ENCODE peak calls at places on chromosomes 4 and X, in six cellular contexts. M, H, Z, N, Y and O are unnamed samples.

GRCh38 chr4:13484045-13484748 is at the start of gene RAB28:
- DNase-seq in M (peak; percentile 96), H (peak; percentile 95), Z (peak; percentile 97), N (peak; percentile 92), Y (peak; percentile 97), O (peak; percentile 95)

GRCh38 chrX:115068896-115069295 is 51.5 kb upstream of the IL13RA2 start:
- DNase-seq in M (no peak), H (no peak), Z (peak; percentile 29), N (no peak), Y (peak; percentile 42), O (peak; percentile 66)

GRCh38 chr4:31295081-31295480 is 574.9 kb downstream of the PCDH7 start:
- DNase-seq in M (no peak), H (no peak), Z (no peak), N (no peak), Y (no peak), O (no peak)

GRCh38 chr4:112145820-112146813 is 863 bp downstream of the FAM241A start:
- DNase-seq in M (peak; percentile 57), H (peak; percentile 44), Z (peak; percentile 71), N (peak; percentile 76), Y (peak; percentile 72), O (peak; percentile 70)

GRCh38 chr4:174429701-174430100 is 92.6 kb downstream of the HPGD start:
- DNase-seq in M (peak; percentile 24), H (no peak), Z (no peak), N (no peak), Y (no peak), O (no peak)

GRCh38 chrX:14598330-14598729 is 69.0 kb downstream of the GLRA2 start:
- DNase-seq in M (no peak), H (no peak), Z (no peak), N (no peak), Y (no peak), O (no peak)

GRCh38 chrX:102516314-102516936 is at the start of gene TMSB15A:
- DNase-seq in M (peak; percentile 40), H (peak; percentile 71), Z (peak; percentile 73), N (peak; percentile 49), Y (peak; percentile 72), O (peak; percentile 74)

GRCh38 chr4:169914871-169915270 is 111.3 kb downstream of the MFAP3L start:
- DNase-seq in M (no peak), H (no peak), Z (no peak), N (no peak), Y (no peak), O (no peak)

GRCh38 chr4:122224348-122224747 is 72.2 kb downstream of the BLTP1 start:
- DNase-seq in M (peak; percentile 48), H (peak; percentile 12), Z (no peak), N (no peak), Y (no peak), O (no peak)

DNA sequence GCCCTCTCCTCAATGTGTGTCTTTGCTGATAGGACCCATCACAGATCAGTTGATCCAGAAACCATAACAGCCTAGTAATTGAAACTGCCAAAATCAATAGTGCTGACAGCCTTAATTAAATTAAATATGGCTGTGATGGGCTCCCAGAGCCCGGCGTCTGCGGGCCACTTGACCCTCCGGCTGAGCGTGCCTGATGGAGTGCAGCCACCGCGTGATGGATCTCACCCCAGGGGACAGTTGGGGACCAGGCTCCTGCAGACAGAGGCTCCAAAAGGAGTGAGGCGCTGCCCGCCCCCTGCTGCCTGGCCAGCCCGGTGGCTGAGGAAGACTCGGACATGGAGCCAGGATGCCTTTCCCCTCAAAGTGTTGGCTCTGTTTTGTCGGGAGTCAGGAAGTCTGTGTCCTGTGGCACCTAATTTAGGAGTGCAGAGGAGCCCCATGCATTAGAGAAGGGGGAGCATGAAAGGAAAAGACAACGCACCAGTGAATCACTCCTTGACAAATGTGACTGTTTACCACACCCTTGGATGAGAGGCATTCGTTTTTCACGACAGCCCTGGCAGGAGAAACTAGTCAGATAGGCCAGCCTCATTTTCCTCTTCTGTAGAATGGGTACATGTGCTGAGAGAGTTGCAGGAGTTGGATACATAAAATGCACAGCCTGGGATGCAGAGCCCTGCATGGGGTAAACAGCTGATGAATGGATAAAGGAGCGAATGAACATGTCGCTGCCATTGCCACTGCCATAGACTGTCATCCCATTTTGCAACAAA is 40.8 kb upstream of the MSX1 start:
- DNase-seq in M (no peak), H (no peak), Z (no peak), N (no peak), Y (no peak), O (no peak)
- TF ChIP-seq CTCF in M (no peak), H (no peak), Z (no peak), N (no peak), Y (no peak), O (no peak)

GRCh38 chr4:144090744-144091143 is 49.8 kb downstream of the GYPA start:
- DNase-seq in M (no peak), H (no peak), Z (no peak), N (no peak), Y (no peak), O (no peak)
- TF ChIP-seq CTCF in M (no peak), H (no peak), Z (no peak), N (no peak), Y (no peak), O (no peak)

GRCh38 chrX:150365051-150365952 is 2.2 kb downstream of the MAMLD1 start:
- DNase-seq in M (peak; percentile 63), H (peak; percentile 81), Z (peak; percentile 88), N (peak; percentile 21), Y (peak; percentile 83), O (peak; percentile 84)
- TF ChIP-seq CTCF in M (peak; percentile 50), H (peak; percentile 35), Z (peak; percentile 44), N (peak; percentile 16), Y (peak; percentile 57), O (peak; percentile 78)

GRCh38 chrX:152872522-152872921 is 25.3 kb upstream of the ZNF185 start:
- DNase-seq in M (no peak), H (no peak), Z (no peak), N (no peak), Y (no peak), O (no peak)

GRCh38 chrX:152871260-152871659 is 26.6 kb upstream of the ZNF185 start:
- DNase-seq in M (no peak), H (no peak), Z (no peak), N (no peak), Y (no peak), O (no peak)

GRCh38 chrX:152873361-152873760 is 24.5 kb upstream of the ZNF185 start:
- DNase-seq in M (no peak), H (no peak), Z (no peak), N (no peak), Y (no peak), O (no peak)

GRCh38 chrX:152865232-152865920 is 32.5 kb upstream of the ZNF185 start:
- DNase-seq in M (no peak), H (no peak), Z (no peak), N (no peak), Y (no peak), O (no peak)

GRCh38 chrX:152869972-152870371 is 27.9 kb upstream of the ZNF185 start:
- DNase-seq in M (no peak), H (no peak), Z (no peak), N (no peak), Y (no peak), O (no peak)
- TF ChIP-seq CTCF in M (peak; percentile 23), H (no peak), Z (no peak), N (no peak), Y (no peak), O (no peak)

DNA sequence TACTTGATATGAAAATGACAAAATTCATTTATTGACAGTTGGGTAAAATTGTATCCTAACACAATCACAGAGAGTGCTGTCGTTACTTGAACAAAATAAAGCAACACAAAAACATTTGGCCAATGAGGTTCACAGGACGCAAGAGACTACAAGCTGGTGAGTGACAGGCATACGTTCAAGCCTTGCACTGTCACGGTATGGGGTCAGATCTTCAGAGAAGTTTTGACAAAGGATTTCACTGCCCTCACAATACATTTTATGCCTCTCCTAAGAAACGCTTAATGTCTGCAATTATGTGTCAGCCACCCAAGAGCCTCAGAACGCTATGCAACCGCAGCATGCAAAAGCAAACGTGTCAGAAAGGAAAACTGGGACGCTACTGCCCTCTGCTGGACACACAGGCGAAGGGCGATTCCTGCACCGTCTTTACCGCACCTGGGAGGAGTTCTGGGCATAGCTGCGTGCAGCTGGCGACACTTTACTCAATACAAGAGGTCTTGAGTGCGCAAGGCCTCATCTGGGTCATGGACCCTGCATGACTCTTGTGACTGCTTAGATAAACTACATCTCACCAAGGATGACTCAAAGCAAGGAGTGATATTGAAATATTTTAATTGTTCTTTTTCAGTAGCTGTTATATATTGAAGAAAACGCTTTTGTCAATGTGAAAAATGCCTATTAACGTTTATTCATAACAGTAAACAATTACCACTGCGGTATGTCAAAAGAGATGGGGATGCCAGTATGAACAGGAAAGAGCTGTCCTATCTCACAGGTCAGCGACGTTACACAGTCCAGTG is 147.7 kb upstream of the FRG1 start:
- DNase-seq in M (peak; percentile 67), H (peak; percentile 72), Z (peak; percentile 75), N (peak; percentile 60), Y (peak; percentile 72), O (peak; percentile 76)
- TF ChIP-seq CTCF in M (peak; percentile 86), H (peak; percentile 86), Z (peak; percentile 91), N (peak; percentile 85), Y (peak; percentile 96), O (peak; percentile 87)

DNA sequence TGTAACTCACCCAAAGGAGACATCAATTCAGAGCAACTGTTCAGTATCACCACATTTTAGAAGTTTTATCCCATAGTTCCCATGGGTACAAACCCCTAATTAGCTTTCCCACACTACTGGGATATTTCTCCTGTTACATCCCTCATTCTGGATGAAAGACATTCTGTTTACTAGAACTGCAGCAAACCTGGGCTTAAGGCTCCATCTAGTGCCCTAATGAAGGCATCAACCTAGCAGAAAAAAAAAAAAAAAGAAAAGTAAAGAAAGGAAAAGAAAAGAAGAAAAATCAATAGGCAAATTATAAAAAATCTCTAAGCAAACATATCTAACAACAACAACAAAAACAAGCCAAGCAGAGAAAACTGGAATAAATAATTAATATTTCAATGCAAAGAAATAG is 133.7 kb upstream of the CPXCR1 start:
- DNase-seq in M (peak; percentile 34), H (no peak), Z (no peak), N (no peak), Y (no peak), O (no peak)
- TF ChIP-seq CTCF in M (peak; percentile 38), H (peak; percentile 59), Z (peak; percentile 10), N (peak; percentile 2), Y (peak; percentile 68), O (peak; percentile 86)

GRCh38 chr4:53505947-53506346 is 85.3 kb downstream of the LNX1 start:
- DNase-seq in M (peak; percentile 63), H (no peak), Z (no peak), N (no peak), Y (no peak), O (no peak)

GRCh38 chr4:53507671-53508286 is 83.5 kb downstream of the LNX1 start:
- DNase-seq in M (peak; percentile 91), H (no peak), Z (peak; percentile 83), N (no peak), Y (peak; percentile 71), O (no peak)

GRCh38 chr4:53510316-53510715 is 81.0 kb downstream of the LNX1 start:
- DNase-seq in M (no peak), H (no peak), Z (no peak), N (no peak), Y (no peak), O (no peak)

GRCh38 chr4:53507058-53507457 is 84.2 kb downstream of the LNX1 start:
- DNase-seq in M (no peak), H (no peak), Z (no peak), N (no peak), Y (no peak), O (no peak)

DNA sequence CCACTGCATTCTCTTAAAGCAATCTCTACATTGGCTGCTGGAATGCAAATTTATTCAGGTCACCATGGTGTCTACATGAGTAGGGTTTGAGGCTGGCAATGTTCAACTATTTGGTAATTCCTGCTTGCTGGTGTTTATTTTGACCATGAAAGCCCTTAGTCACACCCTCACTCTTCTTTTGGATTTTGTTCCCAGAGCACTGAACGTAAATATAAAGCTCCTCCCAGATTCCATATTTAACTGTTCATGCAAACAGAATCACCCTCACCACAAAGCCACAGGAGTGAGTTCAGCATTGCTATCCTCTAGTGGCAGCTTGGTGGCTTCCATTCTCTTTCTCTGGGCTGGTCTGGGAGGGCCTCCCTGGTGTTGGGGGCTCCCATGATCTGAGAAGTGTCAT is 82.8 kb downstream of the LNX1 start:
- DNase-seq in M (peak; percentile 58), H (no peak), Z (no peak), N (no peak), Y (no peak), O (no peak)
- TF ChIP-seq CTCF in M (no peak), H (no peak), Z (no peak), N (no peak), Y (no peak), O (no peak)